ENCODE peak calls at places on chromosomes 1 and 21, in seven cellular contexts. One of them, this sample, is unnamed.

GRCh38 chr1:164452549-164452948 is 106.4 kb upstream of the PBX1 start:
- DNase-seq in GM19239: no peak
- DNase-seq in activated T-cell treated with anti-CD3 and anti-CD28 coated beads, Interleukin-2, amount 50 U/mL, for 24 hours: no peak
- DNase-seq in Panc1: no peak
- DNase-seq in activated CD4-positive, alpha-beta memory T cell treated with anti-CD3 and anti-CD28 coated beads for 36 hours: no peak
- DNase-seq in lower leg skin: no peak
- DNase-seq in NCI-H2029: no peak
- DNase-seq in this sample: no peak

GRCh38 chr1:229091721-229092136 is 179.2 kb upstream of the RAB4A start:
- DNase-seq in activated T-cell treated with anti-CD3 and anti-CD28 coated beads, Interleukin-2, amount 50 U/mL, for 24 hours: no peak
- DNase-seq in activated CD4-positive, alpha-beta memory T cell treated with anti-CD3 and anti-CD28 coated beads for 36 hours: no peak
- DNase-seq in GM19239: no peak
- DNase-seq in NCI-H2029: no peak
- DNase-seq in lower leg skin: no peak
- DNase-seq in Panc1: no peak
- DNase-seq in this sample: no peak

GRCh38 chr1:113617438-113618141 is 141.7 kb downstream of the PHTF1 start:
- DNase-seq in Panc1: no peak
- DNase-seq in NCI-H2029: no peak
- DNase-seq in GM19239: no peak
- DNase-seq in lower leg skin: no peak
- DNase-seq in activated CD4-positive, alpha-beta memory T cell treated with anti-CD3 and anti-CD28 coated beads for 36 hours: no peak
- DNase-seq in activated T-cell treated with anti-CD3 and anti-CD28 coated beads, Interleukin-2, amount 50 U/mL, for 24 hours: no peak
- DNase-seq in this sample: no peak

GRCh38 chr1:26848947-26849774 is 13.8 kb upstream of the SFN start:
- DNase-seq in GM19239: no peak
- DNase-seq in activated T-cell treated with anti-CD3 and anti-CD28 coated beads, Interleukin-2, amount 50 U/mL, for 24 hours: no peak
- DNase-seq in NCI-H2029: no peak
- DNase-seq in Panc1: peak; percentile 92
- DNase-seq in lower leg skin: no peak
- DNase-seq in activated CD4-positive, alpha-beta memory T cell treated with anti-CD3 and anti-CD28 coated beads for 36 hours: peak; percentile 26
- DNase-seq in this sample: no peak

GRCh38 chr1:226962421-226963391 is 22.6 kb downstream of the COQ8A start:
- DNase-seq in lower leg skin: no peak
- DNase-seq in activated T-cell treated with anti-CD3 and anti-CD28 coated beads, Interleukin-2, amount 50 U/mL, for 24 hours: no peak
- DNase-seq in GM19239: no peak
- DNase-seq in NCI-H2029: no peak
- DNase-seq in activated CD4-positive, alpha-beta memory T cell treated with anti-CD3 and anti-CD28 coated beads for 36 hours: no peak
- DNase-seq in Panc1: no peak
- DNase-seq in this sample: no peak

GRCh38 chr1:25478633-25479032 is 47.9 kb downstream of the MACO1 start:
- DNase-seq in GM19239: no peak
- DNase-seq in NCI-H2029: no peak
- DNase-seq in activated T-cell treated with anti-CD3 and anti-CD28 coated beads, Interleukin-2, amount 50 U/mL, for 24 hours: no peak
- DNase-seq in Panc1: no peak
- DNase-seq in lower leg skin: no peak
- DNase-seq in activated CD4-positive, alpha-beta memory T cell treated with anti-CD3 and anti-CD28 coated beads for 36 hours: no peak
- DNase-seq in this sample: no peak

GRCh38 chr1:151147132-151147503 is 687 bp upstream of the SEMA6C start:
- DNase-seq in NCI-H2029: no peak
- DNase-seq in activated CD4-positive, alpha-beta memory T cell treated with anti-CD3 and anti-CD28 coated beads for 36 hours: no peak
- DNase-seq in lower leg skin: no peak
- DNase-seq in activated T-cell treated with anti-CD3 and anti-CD28 coated beads, Interleukin-2, amount 50 U/mL, for 24 hours: no peak
- DNase-seq in GM19239: no peak
- DNase-seq in Panc1: no peak
- DNase-seq in this sample: no peak

GRCh38 chr1:30888391-30888790 is 20.2 kb downstream of the SDC3 start:
- DNase-seq in Panc1: no peak
- DNase-seq in activated CD4-positive, alpha-beta memory T cell treated with anti-CD3 and anti-CD28 coated beads for 36 hours: no peak
- DNase-seq in NCI-H2029: no peak
- DNase-seq in lower leg skin: no peak
- DNase-seq in GM19239: no peak
- DNase-seq in activated T-cell treated with anti-CD3 and anti-CD28 coated beads, Interleukin-2, amount 50 U/mL, for 24 hours: no peak
- DNase-seq in this sample: peak; percentile 76

GRCh38 chr1:101003012-101003650 is 22.5 kb downstream of the DPH5 start:
- DNase-seq in lower leg skin: no peak
- DNase-seq in activated T-cell treated with anti-CD3 and anti-CD28 coated beads, Interleukin-2, amount 50 U/mL, for 24 hours: no peak
- DNase-seq in Panc1: no peak
- DNase-seq in NCI-H2029: no peak
- DNase-seq in activated CD4-positive, alpha-beta memory T cell treated with anti-CD3 and anti-CD28 coated beads for 36 hours: no peak
- DNase-seq in GM19239: no peak
- DNase-seq in this sample: no peak

GRCh38 chr1:174001573-174001972 is 20.6 kb downstream of the RC3H1 start:
- DNase-seq in lower leg skin: no peak
- DNase-seq in activated CD4-positive, alpha-beta memory T cell treated with anti-CD3 and anti-CD28 coated beads for 36 hours: no peak
- DNase-seq in GM19239: no peak
- DNase-seq in Panc1: no peak
- DNase-seq in activated T-cell treated with anti-CD3 and anti-CD28 coated beads, Interleukin-2, amount 50 U/mL, for 24 hours: no peak
- DNase-seq in NCI-H2029: no peak
- DNase-seq in this sample: no peak

GRCh38 chr1:168613689-168614655 is 37.6 kb downstream of the XCL1 start:
- DNase-seq in GM19239: no peak
- DNase-seq in NCI-H2029: no peak
- DNase-seq in activated T-cell treated with anti-CD3 and anti-CD28 coated beads, Interleukin-2, amount 50 U/mL, for 24 hours: no peak
- DNase-seq in lower leg skin: no peak
- DNase-seq in activated CD4-positive, alpha-beta memory T cell treated with anti-CD3 and anti-CD28 coated beads for 36 hours: no peak
- DNase-seq in Panc1: no peak
- DNase-seq in this sample: no peak

GRCh38 chr21:33286600-33287456 is 20.7 kb downstream of the IL10RB start:
- DNase-seq in activated CD4-positive, alpha-beta memory T cell treated with anti-CD3 and anti-CD28 coated beads for 36 hours: no peak
- DNase-seq in activated T-cell treated with anti-CD3 and anti-CD28 coated beads, Interleukin-2, amount 50 U/mL, for 24 hours: no peak
- DNase-seq in NCI-H2029: peak; percentile 86
- DNase-seq in Panc1: no peak
- DNase-seq in lower leg skin: no peak
- DNase-seq in GM19239: no peak
- DNase-seq in this sample: no peak

GRCh38 chr21:41585199-41585994 is 77.4 kb upstream of the TMPRSS2 start:
- DNase-seq in lower leg skin: no peak
- DNase-seq in NCI-H2029: no peak
- DNase-seq in GM19239: no peak
- DNase-seq in activated CD4-positive, alpha-beta memory T cell treated with anti-CD3 and anti-CD28 coated beads for 36 hours: no peak
- DNase-seq in Panc1: no peak
- DNase-seq in activated T-cell treated with anti-CD3 and anti-CD28 coated beads, Interleukin-2, amount 50 U/mL, for 24 hours: no peak
- DNase-seq in this sample: no peak

GRCh38 chr1:6148497-6149241 is 31.5 kb downstream of the CHD5 start:
- DNase-seq in Panc1: no peak
- DNase-seq in NCI-H2029: peak; percentile 61
- DNase-seq in GM19239: peak; percentile 52
- DNase-seq in activated T-cell treated with anti-CD3 and anti-CD28 coated beads, Interleukin-2, amount 50 U/mL, for 24 hours: peak; percentile 83
- DNase-seq in lower leg skin: peak; percentile 16
- DNase-seq in activated CD4-positive, alpha-beta memory T cell treated with anti-CD3 and anti-CD28 coated beads for 36 hours: peak; percentile 81
- DNase-seq in this sample: peak; percentile 19

GRCh38 chr21:46084709-46085108 is 13.2 kb upstream of the COL6A2 start:
- DNase-seq in activated T-cell treated with anti-CD3 and anti-CD28 coated beads, Interleukin-2, amount 50 U/mL, for 24 hours: no peak
- DNase-seq in NCI-H2029: no peak
- DNase-seq in GM19239: no peak
- DNase-seq in lower leg skin: peak; percentile 39
- DNase-seq in Panc1: no peak
- DNase-seq in activated CD4-positive, alpha-beta memory T cell treated with anti-CD3 and anti-CD28 coated beads for 36 hours: no peak
- DNase-seq in this sample: peak; percentile 89

GRCh38 chr1:1858382-1859086 is 32.4 kb downstream of the GNB1 start:
- DNase-seq in activated CD4-positive, alpha-beta memory T cell treated with anti-CD3 and anti-CD28 coated beads for 36 hours: peak; percentile 20
- DNase-seq in GM19239: no peak
- DNase-seq in Panc1: no peak
- DNase-seq in activated T-cell treated with anti-CD3 and anti-CD28 coated beads, Interleukin-2, amount 50 U/mL, for 24 hours: no peak
- DNase-seq in lower leg skin: peak; percentile 84
- DNase-seq in NCI-H2029: no peak
- DNase-seq in this sample: peak; percentile 48

GRCh38 chr1:115838805-115839705 is 1.9 kb downstream of the NHLH2 start:
- DNase-seq in activated T-cell treated with anti-CD3 and anti-CD28 coated beads, Interleukin-2, amount 50 U/mL, for 24 hours: peak; percentile 35
- DNase-seq in GM19239: no peak
- DNase-seq in NCI-H2029: no peak
- DNase-seq in Panc1: no peak
- DNase-seq in activated CD4-positive, alpha-beta memory T cell treated with anti-CD3 and anti-CD28 coated beads for 36 hours: no peak
- DNase-seq in lower leg skin: no peak
- DNase-seq in this sample: peak; percentile 39

GRCh38 chr1:157247005-157247763 is 109.0 kb upstream of the ETV3 start:
- DNase-seq in Panc1: no peak
- DNase-seq in lower leg skin: no peak
- DNase-seq in GM19239: no peak
- DNase-seq in activated T-cell treated with anti-CD3 and anti-CD28 coated beads, Interleukin-2, amount 50 U/mL, for 24 hours: no peak
- DNase-seq in NCI-H2029: no peak
- DNase-seq in activated CD4-positive, alpha-beta memory T cell treated with anti-CD3 and anti-CD28 coated beads for 36 hours: no peak
- DNase-seq in this sample: no peak

GRCh38 chr21:17231771-17232170 is 281.1 kb upstream of the CXADR start:
- DNase-seq in activated T-cell treated with anti-CD3 and anti-CD28 coated beads, Interleukin-2, amount 50 U/mL, for 24 hours: no peak
- DNase-seq in GM19239: no peak
- DNase-seq in Panc1: no peak
- DNase-seq in lower leg skin: peak; percentile 35
- DNase-seq in NCI-H2029: no peak
- DNase-seq in activated CD4-positive, alpha-beta memory T cell treated with anti-CD3 and anti-CD28 coated beads for 36 hours: no peak
- DNase-seq in this sample: no peak

GRCh38 chr21:37219766-37220432 is 47.2 kb downstream of the VPS26C start:
- DNase-seq in activated CD4-positive, alpha-beta memory T cell treated with anti-CD3 and anti-CD28 coated beads for 36 hours: peak; percentile 27
- DNase-seq in NCI-H2029: no peak
- DNase-seq in GM19239: no peak
- DNase-seq in Panc1: no peak
- DNase-seq in lower leg skin: no peak
- DNase-seq in activated T-cell treated with anti-CD3 and anti-CD28 coated beads, Interleukin-2, amount 50 U/mL, for 24 hours: no peak
- DNase-seq in this sample: no peak

GRCh38 chr1:84949664-84950063 is 47.2 kb downstream of the MCOLN2 start:
- DNase-seq in lower leg skin: no peak
- DNase-seq in activated T-cell treated with anti-CD3 and anti-CD28 coated beads, Interleukin-2, amount 50 U/mL, for 24 hours: no peak
- DNase-seq in activated CD4-positive, alpha-beta memory T cell treated with anti-CD3 and anti-CD28 coated beads for 36 hours: no peak
- DNase-seq in NCI-H2029: no peak
- DNase-seq in GM19239: no peak
- DNase-seq in Panc1: no peak
- DNase-seq in this sample: no peak

GRCh38 chr1:10252508-10252907 is 42.1 kb downstream of the KIF1B start:
- DNase-seq in activated T-cell treated with anti-CD3 and anti-CD28 coated beads, Interleukin-2, amount 50 U/mL, for 24 hours: no peak
- DNase-seq in activated CD4-positive, alpha-beta memory T cell treated with anti-CD3 and anti-CD28 coated beads for 36 hours: no peak
- DNase-seq in lower leg skin: no peak
- DNase-seq in Panc1: no peak
- DNase-seq in NCI-H2029: no peak
- DNase-seq in GM19239: no peak
- DNase-seq in this sample: no peak

GRCh38 chr1:201014816-201015200 is 8.7 kb downstream of the KIF21B start:
- DNase-seq in GM19239: no peak
- DNase-seq in lower leg skin: no peak
- DNase-seq in activated T-cell treated with anti-CD3 and anti-CD28 coated beads, Interleukin-2, amount 50 U/mL, for 24 hours: no peak
- DNase-seq in Panc1: no peak
- DNase-seq in activated CD4-positive, alpha-beta memory T cell treated with anti-CD3 and anti-CD28 coated beads for 36 hours: no peak
- DNase-seq in NCI-H2029: no peak
- DNase-seq in this sample: no peak

GRCh38 chr1:243884603-243885002 is 34.6 kb upstream of the AKT3 start:
- DNase-seq in NCI-H2029: no peak
- DNase-seq in activated T-cell treated with anti-CD3 and anti-CD28 coated beads, Interleukin-2, amount 50 U/mL, for 24 hours: no peak
- DNase-seq in lower leg skin: no peak
- DNase-seq in Panc1: no peak
- DNase-seq in GM19239: no peak
- DNase-seq in activated CD4-positive, alpha-beta memory T cell treated with anti-CD3 and anti-CD28 coated beads for 36 hours: no peak
- DNase-seq in this sample: no peak

GRCh38 chr1:213535679-213536078 is 452.1 kb upstream of the PROX1 start:
- DNase-seq in NCI-H2029: no peak
- DNase-seq in lower leg skin: no peak
- DNase-seq in activated CD4-positive, alpha-beta memory T cell treated with anti-CD3 and anti-CD28 coated beads for 36 hours: no peak
- DNase-seq in activated T-cell treated with anti-CD3 and anti-CD28 coated beads, Interleukin-2, amount 50 U/mL, for 24 hours: no peak
- DNase-seq in GM19239: no peak
- DNase-seq in Panc1: no peak
- DNase-seq in this sample: no peak

GRCh38 chr1:168428063-168428731 is 115.6 kb downstream of the XCL2 start:
- DNase-seq in NCI-H2029: no peak
- DNase-seq in GM19239: no peak
- DNase-seq in lower leg skin: no peak
- DNase-seq in activated T-cell treated with anti-CD3 and anti-CD28 coated beads, Interleukin-2, amount 50 U/mL, for 24 hours: no peak
- DNase-seq in Panc1: no peak
- DNase-seq in activated CD4-positive, alpha-beta memory T cell treated with anti-CD3 and anti-CD28 coated beads for 36 hours: no peak
- DNase-seq in this sample: no peak

GRCh38 chr1:50858761-50859160 is 101.3 kb downstream of the FAF1 start:
- DNase-seq in NCI-H2029: no peak
- DNase-seq in lower leg skin: no peak
- DNase-seq in activated T-cell treated with anti-CD3 and anti-CD28 coated beads, Interleukin-2, amount 50 U/mL, for 24 hours: no peak
- DNase-seq in GM19239: no peak
- DNase-seq in Panc1: no peak
- DNase-seq in activated CD4-positive, alpha-beta memory T cell treated with anti-CD3 and anti-CD28 coated beads for 36 hours: no peak
- DNase-seq in this sample: no peak

GRCh38 chr1:106072909-106073600 is 983.4 kb upstream of the PRMT6 start:
- DNase-seq in NCI-H2029: no peak
- DNase-seq in GM19239: no peak
- DNase-seq in lower leg skin: no peak
- DNase-seq in activated CD4-positive, alpha-beta memory T cell treated with anti-CD3 and anti-CD28 coated beads for 36 hours: no peak
- DNase-seq in Panc1: no peak
- DNase-seq in activated T-cell treated with anti-CD3 and anti-CD28 coated beads, Interleukin-2, amount 50 U/mL, for 24 hours: no peak
- DNase-seq in this sample: no peak

GRCh38 chr1:46168463-46168862 is 6.4 kb upstream of the TSPAN1 start:
- DNase-seq in NCI-H2029: no peak
- DNase-seq in GM19239: no peak
- DNase-seq in Panc1: no peak
- DNase-seq in activated T-cell treated with anti-CD3 and anti-CD28 coated beads, Interleukin-2, amount 50 U/mL, for 24 hours: no peak
- DNase-seq in lower leg skin: no peak
- DNase-seq in activated CD4-positive, alpha-beta memory T cell treated with anti-CD3 and anti-CD28 coated beads for 36 hours: no peak
- DNase-seq in this sample: no peak

GRCh38 chr1:119475866-119476439 is 31.1 kb upstream of the HSD3B1 start:
- DNase-seq in GM19239: peak; percentile 40
- DNase-seq in NCI-H2029: peak; percentile 61
- DNase-seq in lower leg skin: peak; percentile 39
- DNase-seq in Panc1: peak; percentile 27
- DNase-seq in activated CD4-positive, alpha-beta memory T cell treated with anti-CD3 and anti-CD28 coated beads for 36 hours: peak; percentile 40
- DNase-seq in activated T-cell treated with anti-CD3 and anti-CD28 coated beads, Interleukin-2, amount 50 U/mL, for 24 hours: peak; percentile 31
- DNase-seq in this sample: peak; percentile 53

GRCh38 chr1:212287261-212287895 is 2.2 kb downstream of the PPP2R5A start:
- DNase-seq in activated T-cell treated with anti-CD3 and anti-CD28 coated beads, Interleukin-2, amount 50 U/mL, for 24 hours: no peak
- DNase-seq in NCI-H2029: no peak
- DNase-seq in lower leg skin: no peak
- DNase-seq in GM19239: no peak
- DNase-seq in activated CD4-positive, alpha-beta memory T cell treated with anti-CD3 and anti-CD28 coated beads for 36 hours: no peak
- DNase-seq in Panc1: no peak
- DNase-seq in this sample: no peak

GRCh38 chr1:156151093-156151688 is 2.2 kb upstream of the SEMA4A start:
- DNase-seq in activated CD4-positive, alpha-beta memory T cell treated with anti-CD3 and anti-CD28 coated beads for 36 hours: no peak
- DNase-seq in NCI-H2029: no peak
- DNase-seq in GM19239: no peak
- DNase-seq in Panc1: no peak
- DNase-seq in lower leg skin: no peak
- DNase-seq in activated T-cell treated with anti-CD3 and anti-CD28 coated beads, Interleukin-2, amount 50 U/mL, for 24 hours: no peak
- DNase-seq in this sample: no peak

GRCh38 chr1:234933475-234933874 is 195.2 kb downstream of the TOMM20 start:
- DNase-seq in activated CD4-positive, alpha-beta memory T cell treated with anti-CD3 and anti-CD28 coated beads for 36 hours: peak; percentile 63
- DNase-seq in NCI-H2029: no peak
- DNase-seq in activated T-cell treated with anti-CD3 and anti-CD28 coated beads, Interleukin-2, amount 50 U/mL, for 24 hours: peak; percentile 46
- DNase-seq in GM19239: no peak
- DNase-seq in Panc1: no peak
- DNase-seq in lower leg skin: no peak
- DNase-seq in this sample: no peak

GRCh38 chr21:44596068-44596725 is 3.9 kb upstream of the KRTAP10-6 start:
- DNase-seq in activated T-cell treated with anti-CD3 and anti-CD28 coated beads, Interleukin-2, amount 50 U/mL, for 24 hours: peak; percentile 21
- DNase-seq in NCI-H2029: no peak
- DNase-seq in GM19239: no peak
- DNase-seq in Panc1: peak; percentile 32
- DNase-seq in activated CD4-positive, alpha-beta memory T cell treated with anti-CD3 and anti-CD28 coated beads for 36 hours: no peak
- DNase-seq in lower leg skin: no peak
- DNase-seq in this sample: no peak

GRCh38 chr1:217528271-217528670 is 102.6 kb downstream of the GPATCH2 start:
- DNase-seq in GM19239: no peak
- DNase-seq in Panc1: no peak
- DNase-seq in activated T-cell treated with anti-CD3 and anti-CD28 coated beads, Interleukin-2, amount 50 U/mL, for 24 hours: no peak
- DNase-seq in lower leg skin: no peak
- DNase-seq in NCI-H2029: no peak
- DNase-seq in activated CD4-positive, alpha-beta memory T cell treated with anti-CD3 and anti-CD28 coated beads for 36 hours: no peak
- DNase-seq in this sample: no peak

GRCh38 chr1:12174789-12175455 is 8.1 kb downstream of the TNFRSF1B start:
- DNase-seq in GM19239: no peak
- DNase-seq in lower leg skin: no peak
- DNase-seq in Panc1: no peak
- DNase-seq in activated T-cell treated with anti-CD3 and anti-CD28 coated beads, Interleukin-2, amount 50 U/mL, for 24 hours: no peak
- DNase-seq in activated CD4-positive, alpha-beta memory T cell treated with anti-CD3 and anti-CD28 coated beads for 36 hours: no peak
- DNase-seq in NCI-H2029: no peak
- DNase-seq in this sample: no peak

GRCh38 chr1:58211857-58212256 is 334.7 kb downstream of the OMA1 start:
- DNase-seq in activated T-cell treated with anti-CD3 and anti-CD28 coated beads, Interleukin-2, amount 50 U/mL, for 24 hours: no peak
- DNase-seq in activated CD4-positive, alpha-beta memory T cell treated with anti-CD3 and anti-CD28 coated beads for 36 hours: no peak
- DNase-seq in NCI-H2029: no peak
- DNase-seq in Panc1: no peak
- DNase-seq in GM19239: no peak
- DNase-seq in lower leg skin: no peak
- DNase-seq in this sample: no peak

GRCh38 chr1:174742805-174743653 is 256.7 kb upstream of the CACYBP start:
- DNase-seq in GM19239: no peak
- DNase-seq in activated T-cell treated with anti-CD3 and anti-CD28 coated beads, Interleukin-2, amount 50 U/mL, for 24 hours: no peak
- DNase-seq in activated CD4-positive, alpha-beta memory T cell treated with anti-CD3 and anti-CD28 coated beads for 36 hours: no peak
- DNase-seq in Panc1: no peak
- DNase-seq in lower leg skin: no peak
- DNase-seq in NCI-H2029: no peak
- DNase-seq in this sample: no peak